ENCODE peak calls at places on chromosome 20, in ten cellular contexts. U, W, I, V, T, Z, H, J, Q and B are unnamed samples.

GRCh38 chr20:63591147-63591533 is 17.1 kb upstream of the HELZ2 start:
- DNase-seq in U (no peak), V (no peak), I (no peak), W (no peak), Z (no peak), J (no peak), Q (no peak), T (no peak), H (no peak), B (no peak)

GRCh38 chr20:20369353-20370086 is 1.6 kb downstream of the INSM1 start:
- DNase-seq in J (no peak), Z (peak), Q (no peak), V (no peak), I (peak), H (no peak), U (no peak), T (peak), W (peak), B (no peak)

GRCh38 chr20:61819484-61819846 is 246.2 kb downstream of the TAF4 start:
- DNase-seq in W (no peak), V (no peak), T (no peak), Q (no peak), J (no peak), Z (no peak), H (no peak), U (no peak), I (no peak), B (no peak)

GRCh38 chr20:7375905-7376304 is 564.4 kb downstream of the HAO1 start:
- DNase-seq in Q (no peak), Z (no peak), V (peak), W (no peak), T (no peak), H (peak), J (no peak), U (no peak), I (peak), B (peak)

GRCh38 chr20:46188866-46189265 is 70.8 kb downstream of the CD40 start:
- DNase-seq in Z (peak), T (no peak), H (no peak), Q (no peak), V (no peak), J (no peak), W (no peak), I (no peak), U (no peak), B (no peak)

GRCh38 chr20:2914160-2914559 is 40.9 kb downstream of the PTPRA start:
- DNase-seq in J (no peak), H (peak), Z (peak), T (no peak), Q (no peak), I (peak), V (no peak), U (no peak), W (no peak), B (peak)

GRCh38 chr20:49562341-49563014 is 5.5 kb downstream of the PTGIS start:
- DNase-seq in U (no peak), T (no peak), J (no peak), W (peak), Q (no peak), V (no peak), Z (no peak), I (no peak), H (peak), B (peak)

GRCh38 chr20:22127587-22127986 is 422.1 kb downstream of the PAX1 start:
- DNase-seq in W (no peak), J (no peak), H (no peak), U (no peak), Q (no peak), V (no peak), I (no peak), Z (no peak), T (no peak), B (no peak)

GRCh38 chr20:23205656-23206055 is 119.5 kb upstream of the CD93 start:
- DNase-seq in J (no peak), Z (peak), H (peak), Q (no peak), I (peak), V (no peak), W (peak), T (no peak), U (no peak), B (peak)

GRCh38 chr20:46220808-46221207 is 87.5 kb downstream of the CDH22 start:
- DNase-seq in W (peak), J (no peak), Q (no peak), Z (peak), V (no peak), I (peak), U (no peak), T (no peak), H (no peak), B (no peak)

GRCh38 chr20:62952373-62953166 is at the start of gene SLC17A9:
- DNase-seq in I (no peak), Q (peak), T (peak), U (no peak), J (peak), W (peak), Z (no peak), H (peak), V (no peak), B (peak)

GRCh38 chr20:8082999-8083398 is 49.1 kb upstream of the PLCB1 start:
- DNase-seq in Z (no peak), J (no peak), V (no peak), Q (no peak), H (peak), U (no peak), T (no peak), I (no peak), W (no peak), B (peak)

GRCh38 chr20:4297141-4297826 is 281.9 kb upstream of the RNF24 start:
- DNase-seq in H (no peak), U (no peak), Q (no peak), I (no peak), Z (no peak), W (peak), V (no peak), T (no peak), J (no peak), B (no peak)

GRCh38 chr20:2757001-2757400 is 43.4 kb downstream of the CPXM1 start:
- DNase-seq in Z (no peak), Q (no peak), H (no peak), W (no peak), V (no peak), J (no peak), I (no peak), U (no peak), T (no peak), B (no peak)

GRCh38 chr20:46305331-46305972 is 2.8 kb downstream of the CDH22 start:
- DNase-seq in T (no peak), I (no peak), J (no peak), H (no peak), Z (peak), Q (no peak), U (no peak), V (no peak), W (no peak), B (no peak)

GRCh38 chr20:3616250-3616649 is 46.9 kb downstream of the GFRA4 start:
- DNase-seq in T (no peak), I (no peak), V (no peak), W (peak), H (peak), J (no peak), Z (peak), U (no peak), Q (peak), B (peak)

GRCh38 chr20:63496404-63497120 is 2.3 kb downstream of the EEF1A2 start:
- DNase-seq in I (no peak), U (no peak), H (peak), Q (peak), V (no peak), T (no peak), Z (no peak), W (no peak), J (no peak), B (no peak)